ENCODE peak calls at places on chromosomes 11 and 22, in ten cellular contexts. M is activated CD4-positive, alpha-beta T cell treated with anti-CD3 and anti-CD28 coated beads, Interleukin-2, amount 10 ng/mL, durations not matched to agents 7 days and 5 days; W is NCI-H774; F is stimulated activated naive CD8-positive, alpha-beta T cell treated with anti-CD3 and anti-CD28 coated beads, Interleukin-15, amount 100 ng/mL, for 72 hours; A is NCI-H2171 treated with DMSO at 0.1 percent for 48 hours; J is EH; L is heart right ventricle; U is skeletal muscle cell; T is activated B cell treated with CpG ODN at 0.5 μM for 24 hours; P is M059J. B is an unnamed sample.

GRCh38 chr11:94183886-94184264 is 55.2 kb downstream of the PANX1 start:
- DNase-seq in L (peak), F (peak), T (peak), W (no peak), M (peak), J (peak), P (peak), A (no peak), U (peak), B (no peak)

GRCh38 chr11:61870429-61871039 is 20.8 kb downstream of the FADS3 start:
- DNase-seq in U (peak), W (no peak), M (no peak), L (no peak), P (peak), T (no peak), A (peak), J (peak), F (no peak), B (no peak)

GRCh38 chr11:47233989-47234668 is 14.5 kb downstream of the ACP2 start:
- DNase-seq in P (peak), A (no peak), M (peak), F (no peak), T (no peak), W (peak), J (peak), U (no peak), L (peak), B (no peak)

GRCh38 chr11:120035756-120036155 is 102.2 kb downstream of the TRIM29 start:
- DNase-seq in J (no peak), M (no peak), A (no peak), W (no peak), P (no peak), F (no peak), T (no peak), L (no peak), U (no peak), B (no peak)

GRCh38 chr22:18909556-18909955 is 3.4 kb downstream of the DGCR6 start:
- DNase-seq in M (no peak), A (no peak), J (no peak), U (no peak), L (no peak), F (no peak), W (no peak), T (no peak), P (no peak), B (no peak)

GRCh38 chr11:60469723-60470122 is 14.1 kb downstream of the MS4A1 start:
- DNase-seq in F (no peak), A (no peak), P (no peak), U (no peak), W (no peak), M (no peak), T (no peak), J (no peak), L (no peak), B (no peak)

GRCh38 chr22:46602025-46602424 is 18.2 kb upstream of the GRAMD4 start:
- DNase-seq in F (no peak), U (no peak), P (no peak), J (no peak), T (no peak), W (no peak), M (no peak), A (no peak), L (no peak), B (no peak)

GRCh38 chr22:23305922-23306374 is 125.6 kb downstream of the BCR start:
- DNase-seq in J (peak), L (peak), F (no peak), T (no peak), U (no peak), W (peak), P (no peak), M (no peak), A (no peak), B (no peak)

GRCh38 chr11:122706261-122706660 is 50.7 kb downstream of the UBASH3B start:
- DNase-seq in W (no peak), T (no peak), F (no peak), J (peak), U (no peak), L (no peak), M (no peak), A (no peak), P (peak), B (no peak)

GRCh38 chr11:44622721-44623258 is 57.3 kb downstream of the CD82 start:
- DNase-seq in L (peak), T (no peak), A (no peak), P (no peak), W (no peak), M (peak), F (peak), J (no peak), U (no peak), B (no peak)

GRCh38 chr11:18527512-18527911 is 770 bp upstream of the TSG101 start:
- DNase-seq in A (no peak), W (no peak), F (no peak), P (peak), U (no peak), J (peak), L (no peak), T (no peak), M (no peak), B (no peak)

GRCh38 chr22:28075260-28075981 is 156.4 kb upstream of the PITPNB start:
- DNase-seq in M (no peak), F (no peak), T (no peak), P (peak), W (no peak), U (peak), J (peak), A (no peak), L (peak), B (no peak)

GRCh38 chr11:6862961-6863360 is at the start of gene OR10A2:
- DNase-seq in P (no peak), F (no peak), W (no peak), T (no peak), U (peak), M (no peak), L (no peak), J (no peak), A (no peak), B (no peak)

GRCh38 chr11:113188433-113188834 is 125.9 kb upstream of the TTC12 start:
- DNase-seq in A (no peak), J (no peak), M (no peak), P (no peak), L (no peak), F (no peak), W (no peak), T (no peak), U (no peak), B (no peak)

GRCh38 chr11:131667566-131667965 is 297.2 kb downstream of the NTM start:
- DNase-seq in A (no peak), J (no peak), M (no peak), U (no peak), L (no peak), P (no peak), W (no peak), T (no peak), F (no peak), B (no peak)

GRCh38 chr22:43993072-43993760 is 30.9 kb upstream of the PARVB start:
- DNase-seq in P (peak), M (peak), W (no peak), F (peak), A (peak), U (peak), T (peak), J (peak), L (peak), B (peak)

GRCh38 chr11:119668685-119669084 is 60.3 kb downstream of the NECTIN1 start:
- DNase-seq in W (no peak), P (no peak), A (no peak), U (no peak), L (no peak), M (no peak), J (no peak), F (no peak), T (no peak), B (no peak)

GRCh38 chr11:127656266-127656879 is 655.8 kb upstream of the KIRREL3 start:
- DNase-seq in J (no peak), W (peak), U (no peak), M (no peak), T (no peak), A (no peak), F (no peak), P (no peak), L (no peak), B (no peak)

GRCh38 chr11:125941606-125942275 is 4.1 kb upstream of the VSIG10L2 start:
- DNase-seq in F (peak), W (peak), T (no peak), L (peak), M (peak), J (peak), A (peak), U (peak), P (peak), B (peak)

GRCh38 chr11:96391698-96392307 is 2.0 kb downstream of the JRKL start:
- DNase-seq in L (no peak), F (no peak), M (no peak), T (no peak), A (no peak), J (peak), P (peak), U (no peak), W (no peak), B (no peak)

GRCh38 chr11:18853086-18853720 is 61.6 kb upstream of the PTPN5 start:
- DNase-seq in U (no peak), T (no peak), M (no peak), F (no peak), L (no peak), P (peak), A (peak), J (peak), W (peak), B (no peak)

GRCh38 chr11:6572215-6572614 is 31.2 kb downstream of the RRP8 start:
- DNase-seq in F (no peak), U (peak), P (peak), W (no peak), T (no peak), A (no peak), J (peak), L (no peak), M (no peak), B (no peak)

GRCh38 chr11:34730544-34731295 is 109.8 kb downstream of the EHF start:
- DNase-seq in A (no peak), M (no peak), W (no peak), L (no peak), P (no peak), F (no peak), U (no peak), J (no peak), T (no peak), B (no peak)

GRCh38 chr11:133811850-133812685 is 33.2 kb downstream of the SPATA19 start:
- DNase-seq in A (no peak), U (no peak), J (no peak), L (no peak), T (no peak), F (no peak), P (no peak), M (no peak), W (no peak), B (no peak)

GRCh38 chr11:8080674-8081590 is at the start of gene TUB:
- DNase-seq in L (no peak), A (peak), M (no peak), U (no peak), F (no peak), J (peak), T (no peak), W (no peak), P (no peak), B (no peak)

GRCh38 chr11:97883086-97883485 is 1137.7 kb upstream of the CNTN5 start:
- DNase-seq in J (no peak), W (no peak), P (peak), F (no peak), M (no peak), T (no peak), L (no peak), A (no peak), U (no peak), B (no peak)

GRCh38 chr11:8810331-8811301 is 100.4 kb upstream of the AKIP1 start:
- DNase-seq in W (peak), J (peak), F (no peak), L (peak), T (no peak), M (no peak), U (no peak), A (peak), P (peak), B (no peak)

GRCh38 chr22:20210473-20211059 is 57.6 kb downstream of the RTN4R start:
- DNase-seq in A (no peak), L (no peak), F (no peak), U (no peak), P (no peak), W (no peak), M (no peak), J (no peak), T (no peak), B (no peak)

GRCh38 chr11:1333091-1333772 is 23.8 kb upstream of the TOLLIP start:
- DNase-seq in F (no peak), M (no peak), W (no peak), P (peak), U (no peak), L (no peak), A (no peak), J (no peak), T (no peak), B (no peak)

GRCh38 chr11:108115495-108116140 is 5.7 kb upstream of the ACAT1 start:
- DNase-seq in M (no peak), P (peak), A (peak), T (no peak), L (peak), J (peak), U (peak), W (peak), F (no peak), B (no peak)

GRCh38 chr11:24697722-24698121 is 200.9 kb downstream of the LUZP2 start:
- DNase-seq in M (no peak), U (peak), A (no peak), L (no peak), F (no peak), P (peak), T (no peak), W (no peak), J (no peak), B (no peak)

GRCh38 chr11:11980841-11981308 is 27.6 kb downstream of the DKK3 start:
- DNase-seq in P (peak), J (peak), W (no peak), T (no peak), F (no peak), U (no peak), M (no peak), A (no peak), L (no peak), B (no peak)

GRCh38 chr11:9808943-9809342 is 145.1 kb downstream of the SWAP70 start:
- DNase-seq in A (no peak), M (no peak), J (peak), P (peak), L (no peak), U (no peak), F (no peak), T (no peak), W (no peak), B (no peak)

GRCh38 chr11:125591659-125592304 is 870 bp upstream of the STT3A start:
- DNase-seq in M (peak), W (peak), A (peak), U (no peak), L (peak), J (no peak), T (peak), F (peak), P (peak), B (peak)

GRCh38 chr11:57203359-57203758 is 21.6 kb downstream of the LRRC55 start:
- DNase-seq in A (no peak), F (no peak), W (no peak), L (peak), M (no peak), T (no peak), J (peak), U (no peak), P (no peak), B (no peak)

GRCh38 chr11:27902981-27903624 is 202.8 kb upstream of the BDNF start:
- DNase-seq in T (no peak), J (peak), A (no peak), M (no peak), W (no peak), P (peak), L (no peak), U (peak), F (no peak), B (no peak)